ENCODE peak calls at places on chromosomes 6 and 20, in four cellular contexts. V is WTC11, W is SK-N-SH, R is K562. A is an unnamed sample.

GRCh38 chr6:144343736-144344428 is 58.7 kb downstream of the UTRN start:
- DNase-seq in W (no peak), R (no peak), V (no peak), A (no peak)

GRCh38 chr6:16472349-16473069 is 234.1 kb downstream of the GMPR start:
- DNase-seq in W (no peak), R (no peak), V (no peak), A (no peak)

GRCh38 chr6:26124550-26125014 is 37.4 kb downstream of the HFE start:
- DNase-seq in W (no peak), R (peak; percentile 52), V (no peak), A (no peak)

GRCh38 chr6:18055098-18055497 is 67.4 kb downstream of the NHLRC1 start:
- DNase-seq in V (no peak), W (no peak), R (no peak), A (no peak)

GRCh38 chr20:63652192-63652980 is 838 bp downstream of the STMN3 start:
- DNase-seq in W (peak; percentile 90), V (peak; percentile 58), R (peak; percentile 59), A (no peak)

GRCh38 chr6:64817525-64817924 is 889.5 kb downstream of the EYS start:
- DNase-seq in R (no peak), W (no peak), V (no peak), A (no peak)

GRCh38 chr20:51447097-51447764 is 95.3 kb downstream of the NFATC2 start:
- DNase-seq in V (no peak), R (no peak), W (no peak), A (no peak)

GRCh38 chr6:81814365-81815109 is 62.1 kb upstream of the TENT5A start:
- DNase-seq in W (no peak), V (no peak), R (no peak), A (no peak)

GRCh38 chr6:16450285-16450684 is 211.9 kb downstream of the GMPR start:
- DNase-seq in W (no peak), R (no peak), V (no peak), A (no peak)

GRCh38 chr6:81909162-81909561 is 156.7 kb upstream of the TENT5A start:
- DNase-seq in W (no peak), V (no peak), R (no peak), A (no peak)

GRCh38 chr6:33869826-33870423 is 66.1 kb upstream of the MLN start:
- DNase-seq in R (no peak), V (peak; percentile 36), W (no peak), A (peak; percentile 56)

GRCh38 chr6:161215876-161216615 is 57.8 kb downstream of the AGPAT4 start:
- DNase-seq in R (no peak), W (no peak), V (no peak), A (no peak)

GRCh38 chr20:34990661-34991214 is 35.1 kb downstream of the MYH7B start:
- DNase-seq in R (no peak), W (no peak), V (no peak), A (no peak)

GRCh38 chr20:32966382-32966781 is 37.9 kb downstream of the SUN5 start:
- DNase-seq in R (no peak), V (no peak), W (peak; percentile 2), A (no peak)

GRCh38 chr20:47973519-47974233 is 188.4 kb upstream of the SULF2 start:
- DNase-seq in R (no peak), W (no peak), V (peak; percentile 53), A (peak; percentile 31)

GRCh38 chr6:12208190-12208589 is 82.0 kb upstream of the EDN1 start:
- DNase-seq in V (no peak), R (no peak), W (no peak), A (no peak)

GRCh38 chr20:460707-461106 is 1.6 kb downstream of the TBC1D20 start:
- DNase-seq in W (peak; percentile 40), R (no peak), V (no peak), A (no peak)

GRCh38 chr6:150391890-150392289 is 23.1 kb downstream of the IYD start:
- DNase-seq in W (no peak), V (no peak), R (no peak), A (no peak)

GRCh38 chr20:62652051-62652893 is 10.0 kb downstream of the SLCO4A1 start:
- DNase-seq in W (peak; percentile 70), R (peak; percentile 61), V (peak; percentile 50), A (peak; percentile 64)

GRCh38 chr20:37350655-37351574 is 5.0 kb downstream of the SRC start:
- DNase-seq in R (no peak), V (no peak), W (peak; percentile 10), A (no peak)

GRCh38 chr20:62210496-62210855 is 9.6 kb downstream of the HRH3 start:
- DNase-seq in W (peak; percentile 61), V (no peak), R (no peak), A (no peak)

GRCh38 chr20:41563087-41563486 is 55.1 kb downstream of the CHD6 start:
- DNase-seq in R (no peak), W (no peak), V (no peak), A (no peak)

GRCh38 chr20:47117789-47118188 is 223.1 kb downstream of the EYA2 start:
- DNase-seq in V (no peak), R (no peak), W (no peak), A (no peak)

GRCh38 chr6:79466222-79466834 is 70.9 kb downstream of the LCA5 start:
- DNase-seq in V (no peak), W (peak; percentile 36), R (no peak), A (no peak)

GRCh38 chr6:146582857-146583256 is 15.9 kb upstream of the ADGB start:
- DNase-seq in V (no peak), W (no peak), R (no peak), A (no peak)

GRCh38 chr6:44072959-44073611 is 54.2 kb downstream of the MRPL14 start:
- DNase-seq in R (peak; percentile 96), W (peak; percentile 95), V (peak; percentile 83), A (peak; percentile 84)

GRCh38 chr6:79257381-79258205 is 23.1 kb upstream of the HMGN3 start:
- DNase-seq in V (no peak), R (no peak), W (no peak), A (no peak)

GRCh38 chr6:34324738-34325444 is 67.6 kb downstream of the NUDT3 start:
- DNase-seq in V (no peak), R (no peak), W (no peak), A (no peak)

GRCh38 chr6:157718788-157719187 is 104.3 kb upstream of the SNX9 start:
- DNase-seq in W (no peak), R (no peak), V (no peak), A (no peak)
- TF ChIP-seq TEAD4 in W (no peak), R (no peak), V (no peak), A (no peak)

DNA sequence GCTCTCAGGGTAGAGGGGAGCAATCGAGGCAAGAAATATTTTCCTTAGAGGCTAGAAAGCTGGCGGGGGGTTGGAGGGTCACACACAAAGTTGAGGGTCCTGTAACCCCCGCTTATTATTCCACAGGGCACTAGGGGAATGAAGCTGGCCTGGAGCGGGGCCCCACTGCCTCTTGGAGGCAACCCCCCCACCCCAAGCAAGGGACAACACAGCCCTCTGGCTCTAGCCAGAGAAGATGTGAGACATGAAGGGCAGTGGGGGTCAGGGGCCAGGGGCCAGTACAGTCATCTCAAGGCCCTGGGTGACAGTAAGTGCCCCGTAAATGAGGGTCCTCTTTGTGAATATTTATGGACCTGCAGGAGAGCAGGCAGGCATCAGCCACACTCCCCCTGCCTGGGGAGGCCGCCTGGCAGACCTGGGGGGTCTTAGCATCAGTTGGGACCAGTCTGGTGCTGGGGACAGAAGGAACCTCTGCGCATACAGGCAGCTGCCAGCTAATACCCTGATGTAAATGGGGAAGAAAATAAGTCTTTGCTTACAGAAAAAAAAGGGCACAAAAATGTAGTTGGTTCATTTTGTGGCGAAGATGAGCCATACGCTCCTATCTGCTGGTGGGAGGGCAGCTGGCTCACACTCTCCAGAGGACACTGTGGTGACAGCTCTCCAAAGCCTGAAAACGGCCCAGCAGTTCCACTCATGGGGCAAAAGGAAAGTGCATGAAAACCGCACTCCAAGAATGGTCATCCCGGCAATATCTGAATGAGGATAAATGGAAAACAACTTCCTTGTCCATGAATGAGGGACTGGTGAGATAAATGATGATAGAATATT is 21.9 kb downstream of the SPATA2 start:
- DNase-seq in W (no peak), R (no peak), V (no peak), A (no peak)
- TF ChIP-seq TEAD4 in W (no peak), R (no peak), V (no peak), A (no peak)

DNA sequence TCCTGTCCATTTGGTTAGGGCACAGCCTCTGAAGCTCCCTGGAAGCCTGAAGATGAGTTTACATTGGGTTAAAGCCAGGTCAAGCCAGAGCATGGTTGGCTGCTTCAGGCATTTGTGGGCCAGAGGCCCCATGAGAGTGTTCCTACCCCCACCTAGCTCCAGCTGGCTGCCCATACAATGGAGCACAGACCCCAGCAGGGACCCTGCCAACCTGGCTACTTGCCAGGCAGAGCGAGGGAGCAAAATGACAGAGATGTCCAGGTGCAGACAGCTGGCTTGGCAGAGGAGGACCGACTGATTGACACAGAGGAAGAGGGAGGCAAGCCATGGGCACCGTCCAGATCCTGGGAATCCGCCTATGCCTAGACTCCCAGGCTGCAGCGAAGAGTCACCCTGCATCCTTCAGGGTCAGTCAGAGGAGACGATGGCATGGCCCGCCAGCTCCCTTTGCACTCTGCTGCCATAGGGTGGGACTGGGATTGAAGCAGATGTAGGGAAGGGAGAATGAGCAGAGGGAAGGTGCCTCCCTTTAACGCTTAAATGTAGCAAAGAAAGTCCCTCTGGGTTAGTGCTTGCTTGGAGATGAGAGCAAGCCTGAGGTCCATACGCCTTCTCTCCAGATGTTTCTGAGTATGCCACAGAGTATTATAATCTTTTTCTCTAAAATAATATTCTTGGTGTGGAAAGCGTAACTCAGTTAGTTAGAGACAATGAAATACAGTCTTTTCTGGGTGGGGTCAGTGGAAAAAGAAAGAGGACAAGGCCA is 77.6 kb upstream of the FYN start:
- DNase-seq in R (no peak), V (no peak), W (peak; percentile 32), A (no peak)
- TF ChIP-seq TEAD4 in R (no peak), V (no peak), W (no peak), A (no peak)

GRCh38 chr6:88538130-88538706 is 372.1 kb upstream of the CNR1 start:
- DNase-seq in R (peak; percentile 17), W (no peak), V (peak; percentile 70), A (peak; percentile 33)
- TF ChIP-seq TEAD4 in R (no peak), W (no peak), V (peak; percentile 92), A (peak; percentile 9)

DNA sequence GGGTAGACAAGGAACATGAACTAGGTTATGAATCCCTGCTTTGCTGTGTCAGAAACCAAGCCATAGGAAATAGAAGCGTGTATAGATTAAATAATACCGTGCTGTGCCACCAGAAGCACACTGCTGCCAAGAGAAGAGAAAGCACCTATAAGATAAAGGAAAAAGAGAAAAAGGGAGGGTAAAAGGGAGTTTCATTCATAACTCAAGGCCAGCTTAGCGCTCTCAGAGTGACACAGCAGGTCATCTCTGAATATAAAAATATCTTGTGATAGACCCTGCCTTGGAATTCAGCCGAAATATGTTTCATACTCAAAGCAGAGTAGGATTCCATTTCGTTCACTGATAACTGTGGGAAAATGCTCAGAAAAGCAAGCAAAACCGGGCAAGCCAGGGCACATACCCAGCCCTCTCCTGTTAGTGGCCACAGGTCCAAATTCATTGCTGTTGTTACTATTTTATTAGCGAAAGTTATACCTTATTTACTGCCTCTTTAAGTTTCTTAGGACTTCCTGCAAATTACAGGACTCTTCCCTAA is 8.7 kb downstream of the JAG1 start:
- DNase-seq in V (no peak), R (no peak), W (no peak), A (no peak)
- TF ChIP-seq TEAD4 in V (no peak), R (no peak), W (no peak), A (no peak)

DNA sequence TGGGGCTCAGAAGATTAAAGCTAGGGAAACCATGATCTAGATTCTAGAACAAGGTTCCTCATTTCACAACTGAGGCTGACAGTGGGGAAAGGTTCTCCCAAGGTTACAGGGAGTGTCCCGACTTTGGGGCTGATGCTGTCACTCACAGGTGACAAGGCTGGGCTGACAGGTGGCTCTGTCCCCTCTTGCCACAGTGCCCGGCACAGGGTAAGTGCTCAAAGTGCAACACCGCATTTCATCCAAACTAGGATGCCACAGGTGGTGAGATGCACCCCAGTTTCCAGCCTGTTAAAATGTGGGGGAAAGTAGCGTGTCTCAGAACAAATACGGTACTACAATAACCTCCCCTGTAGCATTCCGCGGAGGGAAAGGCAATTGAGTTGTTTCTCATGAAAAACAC is 7.8 kb downstream of the ZBP1 start:
- DNase-seq in V (no peak), W (no peak), R (no peak), A (no peak)
- TF ChIP-seq TEAD4 in V (no peak), W (no peak), R (no peak), A (no peak)